ENCODE peak calls at places on chromosomes 5 and 9, in four cellular contexts. One of them, this sample, is unnamed.

GRCh38 chr5:123610665-123611406 is 98.9 kb downstream of the CSNK1G3 start:
- DNase-seq in HEK293T: peak
- DNase-seq in K562: peak
- DNase-seq in GM12878: peak
- DNase-seq in this sample: peak

GRCh38 chr9:115717298-115717697 is 436.3 kb upstream of the PAPPA start:
- DNase-seq in HEK293T: no peak
- DNase-seq in K562: no peak
- DNase-seq in GM12878: no peak
- DNase-seq in this sample: no peak

GRCh38 chr5:55691265-55692105 is 20.6 kb downstream of the SLC38A9 start:
- DNase-seq in HEK293T: peak
- DNase-seq in K562: peak
- DNase-seq in GM12878: no peak
- DNase-seq in this sample: peak

GRCh38 chr5:54867310-54867944 is 118.0 kb downstream of the ESM1 start:
- DNase-seq in HEK293T: peak
- DNase-seq in K562: peak
- DNase-seq in GM12878: no peak
- DNase-seq in this sample: peak

GRCh38 chr5:168273056-168273980 is 18.1 kb upstream of the WWC1 start:
- DNase-seq in HEK293T: no peak
- DNase-seq in K562: no peak
- DNase-seq in GM12878: no peak
- DNase-seq in this sample: no peak

GRCh38 chr5:18091758-18092157 is 457.5 kb downstream of the TAF11L14 start:
- DNase-seq in HEK293T: no peak
- DNase-seq in K562: no peak
- DNase-seq in GM12878: no peak
- DNase-seq in this sample: no peak

GRCh38 chr5:91178461-91178860 is 204.7 kb downstream of the ARRDC3 start:
- DNase-seq in HEK293T: no peak
- DNase-seq in K562: no peak
- DNase-seq in GM12878: no peak
- DNase-seq in this sample: no peak

GRCh38 chr9:95726756-95727155 is 148.7 kb upstream of the ERCC6L2 start:
- DNase-seq in HEK293T: peak
- DNase-seq in K562: peak
- DNase-seq in GM12878: no peak
- DNase-seq in this sample: peak

GRCh38 chr5:108654042-108654441 is 93.7 kb upstream of the FER start:
- DNase-seq in HEK293T: no peak
- DNase-seq in K562: no peak
- DNase-seq in GM12878: no peak
- DNase-seq in this sample: no peak

GRCh38 chr9:127608104-127608966 is 3.7 kb upstream of the STXBP1 start:
- DNase-seq in HEK293T: peak
- DNase-seq in K562: peak
- DNase-seq in GM12878: no peak
- DNase-seq in this sample: peak

GRCh38 chr5:34535944-34536628 is 120.0 kb upstream of the RAI14 start:
- DNase-seq in HEK293T: no peak
- DNase-seq in K562: no peak
- DNase-seq in GM12878: no peak
- DNase-seq in this sample: no peak

GRCh38 chr5:142542906-142543305 is 143.0 kb downstream of the FGF1 start:
- DNase-seq in HEK293T: no peak
- DNase-seq in K562: no peak
- DNase-seq in GM12878: no peak
- DNase-seq in this sample: no peak

GRCh38 chr5:127839496-127840197 is 136.5 kb downstream of the CCDC192 start:
- DNase-seq in HEK293T: no peak
- DNase-seq in K562: no peak
- DNase-seq in GM12878: no peak
- DNase-seq in this sample: no peak

GRCh38 chr9:105044458-105044857 is 116.5 kb upstream of the ABCA1 start:
- DNase-seq in HEK293T: no peak
- DNase-seq in K562: no peak
- DNase-seq in GM12878: no peak
- DNase-seq in this sample: no peak

GRCh38 chr9:126154182-126154827 is 172.3 kb upstream of the MVB12B start:
- DNase-seq in HEK293T: no peak
- DNase-seq in K562: no peak
- DNase-seq in GM12878: no peak
- DNase-seq in this sample: no peak

GRCh38 chr5:41284938-41285337 is 71.6 kb upstream of the C6 start:
- DNase-seq in HEK293T: no peak
- DNase-seq in K562: no peak
- DNase-seq in GM12878: no peak
- DNase-seq in this sample: no peak

GRCh38 chr9:76651114-76651697 is 113.0 kb upstream of the PCA3 start:
- DNase-seq in HEK293T: no peak
- DNase-seq in K562: no peak
- DNase-seq in GM12878: no peak
- DNase-seq in this sample: no peak

GRCh38 chr9:76654575-76654974 is 109.7 kb upstream of the PCA3 start:
- DNase-seq in HEK293T: no peak
- DNase-seq in K562: no peak
- DNase-seq in GM12878: no peak
- DNase-seq in this sample: no peak

GRCh38 chr9:76650692-76651091 is 113.5 kb upstream of the PCA3 start:
- DNase-seq in HEK293T: no peak
- DNase-seq in K562: no peak
- DNase-seq in GM12878: no peak
- DNase-seq in this sample: no peak

GRCh38 chr9:76654051-76654461 is 110.2 kb upstream of the PCA3 start:
- DNase-seq in HEK293T: no peak
- DNase-seq in K562: no peak
- DNase-seq in GM12878: no peak
- DNase-seq in this sample: no peak

DNA sequence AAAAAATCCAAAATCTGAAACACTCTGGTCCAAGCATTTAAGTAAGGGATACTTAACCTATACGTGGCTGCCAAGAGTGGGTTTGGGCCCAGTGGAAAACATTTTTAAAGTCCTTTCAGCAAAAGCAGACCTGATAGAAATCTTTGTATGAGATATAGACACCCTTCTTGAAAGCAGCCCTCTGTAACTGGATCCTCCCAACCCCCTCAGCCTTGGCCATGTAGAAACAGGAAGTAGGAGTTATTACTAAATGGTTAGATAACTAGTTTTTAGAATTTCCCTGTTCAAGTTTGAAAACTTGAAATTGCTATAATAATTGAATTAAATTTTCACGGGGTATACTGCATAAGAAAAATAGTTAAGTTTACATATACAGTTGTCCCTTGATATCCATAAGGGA is 111.3 kb upstream of the PCA3 start:
- DNase-seq in HEK293T: no peak
- DNase-seq in K562: no peak
- DNase-seq in GM12878: no peak
- DNase-seq in this sample: no peak
- TF ChIP-seq TARDBP in HEK293T: no peak
- TF ChIP-seq TARDBP in K562: no peak
- TF ChIP-seq TARDBP in GM12878: no peak
- TF ChIP-seq TARDBP in this sample: no peak

GRCh38 chr5:125612356-125613149 is 810.7 kb upstream of the GRAMD2B start:
- DNase-seq in HEK293T: no peak
- DNase-seq in K562: no peak
- DNase-seq in GM12878: no peak
- DNase-seq in this sample: no peak
- TF ChIP-seq TARDBP in HEK293T: no peak
- TF ChIP-seq TARDBP in K562: no peak
- TF ChIP-seq TARDBP in GM12878: no peak
- TF ChIP-seq TARDBP in this sample: no peak

GRCh38 chr9:124239249-124240073 is 18.3 kb upstream of the NEK6 start:
- DNase-seq in HEK293T: no peak
- DNase-seq in K562: no peak
- DNase-seq in GM12878: peak
- DNase-seq in this sample: no peak
- TF ChIP-seq TARDBP in HEK293T: no peak
- TF ChIP-seq TARDBP in K562: no peak
- TF ChIP-seq TARDBP in GM12878: no peak
- TF ChIP-seq TARDBP in this sample: no peak

GRCh38 chr5:139419793-139420192 is 15.9 kb upstream of the SPATA24 start:
- DNase-seq in HEK293T: no peak
- DNase-seq in K562: no peak
- DNase-seq in GM12878: no peak
- DNase-seq in this sample: no peak
- TF ChIP-seq TARDBP in HEK293T: no peak
- TF ChIP-seq TARDBP in K562: no peak
- TF ChIP-seq TARDBP in GM12878: no peak
- TF ChIP-seq TARDBP in this sample: no peak

DNA sequence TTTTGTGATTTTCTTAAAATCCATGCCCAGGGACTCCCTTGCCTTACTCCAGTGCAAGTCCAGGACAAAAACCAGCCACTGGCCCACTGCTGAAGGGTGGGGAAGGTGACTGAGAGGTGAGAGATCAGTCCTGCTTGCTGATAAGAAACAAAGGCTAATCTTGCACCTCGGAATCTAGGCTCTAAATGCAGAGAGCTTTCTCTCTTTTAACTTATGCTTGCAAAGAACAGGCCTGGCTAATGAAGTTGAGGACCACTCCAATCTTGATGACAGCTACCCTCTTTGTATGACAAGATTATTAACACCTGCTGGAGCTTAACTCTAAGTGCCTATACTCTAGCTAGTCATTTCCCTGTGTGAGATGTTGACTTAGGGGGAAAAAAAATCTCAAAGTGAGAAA is 8.8 kb downstream of the TLE1 start:
- DNase-seq in HEK293T: no peak
- DNase-seq in K562: no peak
- DNase-seq in GM12878: no peak
- DNase-seq in this sample: no peak
- TF ChIP-seq TARDBP in HEK293T: no peak
- TF ChIP-seq TARDBP in K562: no peak
- TF ChIP-seq TARDBP in GM12878: no peak
- TF ChIP-seq TARDBP in this sample: no peak

GRCh38 chr5:133246053-133246370 is 194.2 kb downstream of the HSPA4 start:
- DNase-seq in HEK293T: no peak
- DNase-seq in K562: no peak
- DNase-seq in GM12878: no peak
- DNase-seq in this sample: no peak

GRCh38 chr5:133244242-133244641 is 192.4 kb downstream of the HSPA4 start:
- DNase-seq in HEK293T: no peak
- DNase-seq in K562: no peak
- DNase-seq in GM12878: no peak
- DNase-seq in this sample: peak

GRCh38 chr5:133247145-133247709 is 195.4 kb downstream of the HSPA4 start:
- DNase-seq in HEK293T: no peak
- DNase-seq in K562: peak
- DNase-seq in GM12878: no peak
- DNase-seq in this sample: no peak

GRCh38 chr5:133246376-133247144 is 194.7 kb downstream of the HSPA4 start:
- DNase-seq in HEK293T: no peak
- DNase-seq in K562: peak
- DNase-seq in GM12878: no peak
- DNase-seq in this sample: no peak

DNA sequence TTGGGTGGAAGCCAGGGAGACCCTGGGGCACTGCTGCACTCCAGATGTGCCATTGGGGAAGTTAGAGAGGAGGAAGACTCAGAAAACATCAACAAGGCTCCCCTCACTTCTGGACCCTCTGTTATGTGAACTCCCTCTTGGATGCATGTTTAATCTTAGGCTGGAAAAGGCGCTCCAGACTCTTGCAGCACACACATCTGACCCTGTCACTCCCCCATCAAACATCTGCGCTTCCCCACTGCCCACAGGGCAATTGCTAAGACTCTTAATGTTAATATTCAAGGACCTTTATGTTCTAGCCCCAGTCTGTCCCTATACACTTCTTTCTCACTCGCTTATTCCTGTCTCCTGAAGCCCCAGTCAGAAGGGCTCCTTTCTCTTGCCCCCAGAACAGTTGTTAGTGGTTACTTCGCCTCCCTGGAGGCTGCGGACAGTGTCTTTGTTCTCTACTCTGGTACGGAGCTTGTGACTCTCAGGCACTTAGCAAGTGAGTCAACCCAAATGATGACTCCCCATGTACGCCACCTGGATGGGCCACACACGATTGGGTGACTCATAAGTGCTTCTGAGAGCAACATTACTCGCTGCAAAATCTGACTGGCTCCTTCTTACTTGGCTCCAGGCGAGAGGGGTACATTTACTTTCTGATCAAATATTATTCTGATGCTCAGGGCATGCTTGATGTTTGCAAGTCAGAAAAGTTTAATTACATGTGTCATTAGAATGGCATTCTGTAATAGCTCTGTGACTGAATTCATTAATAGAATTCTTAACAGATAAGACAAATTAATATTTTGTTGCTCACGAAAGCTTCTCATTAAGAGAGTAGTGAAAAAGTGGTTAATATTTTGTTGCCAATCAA is 193.6 kb downstream of the HSPA4 start:
- DNase-seq in HEK293T: no peak
- DNase-seq in K562: peak
- DNase-seq in GM12878: no peak
- DNase-seq in this sample: peak
- TF ChIP-seq TARDBP in HEK293T: no peak
- TF ChIP-seq TARDBP in K562: no peak
- TF ChIP-seq TARDBP in GM12878: no peak
- TF ChIP-seq TARDBP in this sample: no peak

GRCh38 chr9:25421560-25421959 is 256.7 kb downstream of the TUSC1 start:
- DNase-seq in HEK293T: no peak
- DNase-seq in K562: no peak
- DNase-seq in GM12878: no peak
- DNase-seq in this sample: no peak
- TF ChIP-seq TARDBP in HEK293T: no peak
- TF ChIP-seq TARDBP in K562: no peak
- TF ChIP-seq TARDBP in GM12878: no peak
- TF ChIP-seq TARDBP in this sample: no peak

This sample was measured in HepG2.